ENCODE peak calls at places on chromosomes 3 and 15, in six cellular contexts. H is GM12892, Q is GM12878, R is SK-N-SH, V is HepG2, I is K562. E is an unnamed sample.

GRCh38 chr15:27757050-27757449 is 342.1 kb downstream of the OCA2 start:
- DNase-seq in Q (no peak), V (no peak), I (no peak), H (no peak), R (no peak), E (no peak)

GRCh38 chr15:91098451-91098850 is 1.6 kb upstream of the SV2B start:
- DNase-seq in Q (no peak), V (no peak), I (no peak), H (no peak), R (no peak), E (no peak)

GRCh38 chr3:142273501-142273900 is 48.1 kb upstream of the GK5 start:
- DNase-seq in H (no peak), Q (no peak), R (no peak), I (no peak), V (no peak), E (no peak)

GRCh38 chr15:92494791-92495190 is 101.1 kb downstream of the ST8SIA2 start:
- DNase-seq in H (no peak), I (no peak), R (no peak), V (no peak), Q (no peak), E (no peak)

GRCh38 chr3:26613999-26614398 is 8.6 kb upstream of the LRRC3B start:
- DNase-seq in V (no peak), Q (no peak), H (no peak), R (no peak), I (no peak), E (no peak)

GRCh38 chr3:187720337-187720670 is 17.9 kb upstream of the RTP2 start:
- DNase-seq in R (no peak), H (no peak), Q (no peak), I (no peak), V (no peak), E (no peak)

GRCh38 chr15:76153241-76154197 is 93.7 kb downstream of the TMEM266 start:
- DNase-seq in V (no peak), H (no peak), R (no peak), I (no peak), Q (no peak), E (no peak)

GRCh38 chr3:141784096-141784495 is 20.9 kb downstream of the GRK7 start:
- DNase-seq in V (no peak), H (no peak), Q (no peak), R (no peak), I (no peak), E (no peak)

GRCh38 chr3:143237036-143237688 is 117.6 kb downstream of the CHST2 start:
- DNase-seq in V (no peak), I (no peak), H (no peak), R (no peak), Q (no peak), E (no peak)

GRCh38 chr3:104907507-104907906 is 459.2 kb upstream of the ALCAM start:
- DNase-seq in Q (no peak), H (no peak), R (no peak), I (no peak), V (no peak), E (no peak)

GRCh38 chr3:127173516-127174166 is 19.3 kb upstream of the PRR23E start:
- DNase-seq in Q (no peak), H (no peak), I (no peak), R (no peak), V (no peak), E (no peak)

GRCh38 chr3:31704651-31705179 is 172.0 kb downstream of the STT3B start:
- DNase-seq in R (peak; percentile 38), V (no peak), H (no peak), I (no peak), Q (no peak), E (no peak)

GRCh38 chr3:153094386-153094785 is 67.6 kb upstream of the RAP2B start:
- DNase-seq in I (no peak), H (no peak), R (no peak), V (no peak), Q (no peak), E (no peak)

GRCh38 chr3:187828571-187829452 is 83.5 kb upstream of the BCL6 start:
- DNase-seq in Q (peak; percentile 34), I (no peak), V (peak; percentile 64), R (no peak), H (no peak), E (no peak)

GRCh38 chr15:39638041-39638440 is 57.2 kb downstream of the THBS1 start:
- DNase-seq in R (no peak), V (no peak), Q (no peak), H (no peak), I (no peak), E (no peak)

DNA sequence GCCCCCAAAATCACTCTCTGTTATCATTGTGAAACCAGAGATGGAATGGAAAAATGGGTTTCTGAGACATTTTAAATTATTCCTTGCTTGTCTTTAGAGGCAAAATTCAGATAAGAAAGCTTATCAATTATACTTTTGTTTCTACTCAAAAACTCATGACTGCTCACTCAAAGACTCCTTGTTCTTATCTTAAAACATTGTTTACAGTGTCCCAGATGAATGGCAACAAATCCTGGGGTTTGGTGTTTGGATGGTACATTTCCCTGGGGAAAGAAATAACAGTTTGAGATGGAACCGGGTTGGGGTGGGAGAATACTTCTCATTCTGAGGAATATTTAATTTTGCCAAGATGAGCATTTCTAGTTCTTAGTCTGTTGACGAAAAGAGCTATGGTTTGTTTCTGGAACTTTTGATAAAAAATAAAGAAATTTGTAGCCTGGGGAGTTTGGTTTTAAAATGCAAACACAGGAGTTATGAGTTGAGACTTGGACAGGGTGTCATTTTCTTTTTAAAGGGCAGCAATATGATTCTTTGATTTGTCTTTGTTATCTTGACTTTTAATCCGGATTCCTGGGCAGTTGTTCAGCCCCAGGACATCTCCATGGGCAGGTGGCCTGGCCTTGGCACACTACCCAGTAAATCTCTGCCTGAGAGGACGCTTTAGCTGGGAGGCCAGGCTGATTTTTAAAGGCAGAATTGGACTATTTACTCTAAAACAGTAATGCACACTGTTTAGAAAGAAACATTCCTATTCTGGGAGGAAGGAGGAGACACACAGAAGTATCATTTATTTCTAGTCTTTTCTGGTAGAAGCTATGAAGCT is 32.4 kb downstream of the BTD start:
- DNase-seq in Q (no peak), H (no peak), V (no peak), R (peak; percentile 26), I (no peak), E (no peak)
- TF ChIP-seq POLR2AphosphoS5 in Q (no peak), H (no peak), V (no peak), R (peak; percentile 59), I (no peak), E (no peak)

GRCh38 chr3:179526989-179527391 is 35.7 kb upstream of the ACTL6A start:
- DNase-seq in V (no peak), I (no peak), Q (no peak), R (peak; percentile 69), H (no peak), E (no peak)
- TF ChIP-seq TAF1 in V (no peak), I (no peak), Q (no peak), R (peak; percentile 23), H (no peak), E (no peak)

GRCh38 chr3:37058117-37058516 is 64.8 kb downstream of the MLH1 start:
- DNase-seq in Q (no peak), R (no peak), H (no peak), I (no peak), V (no peak), E (no peak)

GRCh38 chr3:37053753-37054152 is 60.4 kb downstream of the MLH1 start:
- DNase-seq in Q (no peak), V (no peak), R (no peak), I (no peak), H (no peak), E (no peak)

GRCh38 chr3:37053337-37053736 is 60.0 kb downstream of the MLH1 start:
- DNase-seq in R (no peak), Q (no peak), V (no peak), H (no peak), I (no peak), E (no peak)

GRCh38 chr3:37054370-37054769 is 61.1 kb downstream of the MLH1 start:
- DNase-seq in H (peak; percentile 2), R (no peak), I (peak; percentile 42), V (no peak), Q (peak; percentile 32), E (peak; percentile 15)

GRCh38 chr3:37056826-37057225 is 63.5 kb downstream of the MLH1 start:
- DNase-seq in R (no peak), V (no peak), I (no peak), H (no peak), Q (no peak), E (no peak)
- TF ChIP-seq POLR2AphosphoS5 in R (no peak), V (no peak), I (no peak), H (no peak), Q (no peak), E (no peak)

DNA sequence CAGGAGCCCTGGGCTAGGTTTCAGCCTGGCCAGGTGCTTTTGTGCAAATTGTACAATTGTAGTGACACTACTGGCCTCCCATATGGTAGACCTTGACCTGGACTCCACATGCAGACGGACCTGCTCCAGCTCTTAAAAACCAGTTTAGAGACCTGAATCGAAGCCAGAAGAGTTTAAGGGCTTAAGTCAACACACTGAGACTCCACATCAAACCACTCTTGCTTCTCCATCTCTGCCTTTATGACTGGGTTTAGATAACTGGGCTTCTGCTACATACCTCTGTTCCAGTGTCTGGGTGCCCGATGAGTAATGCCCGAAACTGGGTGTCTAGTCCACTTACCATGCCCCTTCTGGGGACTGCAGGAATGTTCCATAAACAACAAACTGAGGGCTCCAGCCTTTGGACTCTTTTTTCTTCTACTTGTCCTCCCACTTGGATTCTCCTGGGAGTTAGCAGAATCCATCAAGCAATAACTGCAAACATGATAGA is 32.8 kb downstream of the TMEM212 start:
- DNase-seq in H (no peak), I (no peak), R (no peak), Q (no peak), V (peak; percentile 48), E (no peak)
- TF ChIP-seq TAF1 in H (no peak), I (no peak), R (no peak), Q (no peak), V (no peak), E (no peak)

GRCh38 chr3:186108941-186109865 is at the start of gene ETV5:
- DNase-seq in I (peak; percentile 98), V (peak; percentile 99), R (peak; percentile 96), Q (peak; percentile 90), H (peak; percentile 93), E (peak; percentile 94)
- TF ChIP-seq POLR2AphosphoS5 in I (peak; percentile 74), V (peak; percentile 68), R (peak; percentile 67), Q (peak; percentile 57), H (peak; percentile 56), E (peak; percentile 60)

E was measured in GM12891.